ENCODE peak calls at places on chromosome 13, in five cellular contexts. Q, C, E, I and D are unnamed samples.

GRCh38 chr13:21670883-21671792 is at the start of gene FGF9:
- DNase-seq in E (peak), C (peak), I (peak), Q (peak), D (peak)

GRCh38 chr13:111940892-111941291 is 126.1 kb upstream of the SOX1 start:
- DNase-seq in E (no peak), C (no peak), Q (no peak), I (no peak), D (no peak)

GRCh38 chr13:32010137-32010536 is 21.4 kb upstream of the FRY start:
- DNase-seq in E (no peak), C (no peak), I (no peak), Q (no peak), D (no peak)

GRCh38 chr13:75847588-75847987 is 211.5 kb downstream of the LMO7 start:
- DNase-seq in Q (no peak), C (no peak), I (no peak), E (no peak), D (no peak)

GRCh38 chr13:93235258-93236015 is 8.8 kb downstream of the GPC6 start:
- DNase-seq in E (no peak), Q (no peak), C (no peak), I (no peak), D (no peak)

GRCh38 chr13:73715910-73716257 is 418.3 kb downstream of the KLF12 start:
- DNase-seq in E (no peak), I (no peak), C (no peak), Q (no peak), D (no peak)

GRCh38 chr13:50914848-50915247 is 5.3 kb downstream of the RNASEH2B start:
- DNase-seq in C (no peak), I (peak), Q (no peak), E (peak), D (no peak)

GRCh38 chr13:108460043-108460442 is 169.4 kb upstream of the MYO16 start:
- DNase-seq in C (no peak), Q (no peak), E (no peak), I (no peak), D (no peak)

DNA sequence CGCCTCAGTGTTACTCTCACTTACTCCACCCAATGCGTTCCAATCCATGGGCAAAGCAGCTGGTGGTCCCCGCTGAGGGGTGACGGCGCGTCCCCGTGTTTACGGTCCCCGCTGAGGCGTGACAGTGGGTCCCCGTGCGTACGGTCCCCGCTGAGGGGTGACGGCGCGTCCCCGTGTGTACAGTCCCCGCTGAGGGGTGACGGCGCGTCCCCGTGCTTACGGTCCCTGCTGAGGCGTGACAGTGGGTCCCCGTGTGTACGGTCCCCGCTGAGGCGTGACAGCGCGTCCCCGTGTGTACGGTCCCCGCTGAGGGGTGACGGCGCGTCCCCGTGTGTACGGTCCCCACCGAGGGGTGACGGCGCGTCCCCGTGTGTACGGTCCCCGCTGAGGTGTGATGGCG is 19.5 kb downstream of the CFAP97D2 start:
- DNase-seq in C (no peak), Q (no peak), I (no peak), E (no peak), D (no peak)
- H3K4me3 ChIP-seq in C (no peak), Q (no peak), I (no peak), E (no peak), D (no peak)

GRCh38 chr13:49084961-49085360 is 109.2 kb downstream of the FNDC3A start:
- DNase-seq in E (peak), I (no peak), Q (no peak), C (no peak), D (no peak)

GRCh38 chr13:49086711-49087110 is 111.0 kb downstream of the FNDC3A start:
- DNase-seq in C (no peak), I (no peak), Q (no peak), E (no peak), D (peak)

DNA sequence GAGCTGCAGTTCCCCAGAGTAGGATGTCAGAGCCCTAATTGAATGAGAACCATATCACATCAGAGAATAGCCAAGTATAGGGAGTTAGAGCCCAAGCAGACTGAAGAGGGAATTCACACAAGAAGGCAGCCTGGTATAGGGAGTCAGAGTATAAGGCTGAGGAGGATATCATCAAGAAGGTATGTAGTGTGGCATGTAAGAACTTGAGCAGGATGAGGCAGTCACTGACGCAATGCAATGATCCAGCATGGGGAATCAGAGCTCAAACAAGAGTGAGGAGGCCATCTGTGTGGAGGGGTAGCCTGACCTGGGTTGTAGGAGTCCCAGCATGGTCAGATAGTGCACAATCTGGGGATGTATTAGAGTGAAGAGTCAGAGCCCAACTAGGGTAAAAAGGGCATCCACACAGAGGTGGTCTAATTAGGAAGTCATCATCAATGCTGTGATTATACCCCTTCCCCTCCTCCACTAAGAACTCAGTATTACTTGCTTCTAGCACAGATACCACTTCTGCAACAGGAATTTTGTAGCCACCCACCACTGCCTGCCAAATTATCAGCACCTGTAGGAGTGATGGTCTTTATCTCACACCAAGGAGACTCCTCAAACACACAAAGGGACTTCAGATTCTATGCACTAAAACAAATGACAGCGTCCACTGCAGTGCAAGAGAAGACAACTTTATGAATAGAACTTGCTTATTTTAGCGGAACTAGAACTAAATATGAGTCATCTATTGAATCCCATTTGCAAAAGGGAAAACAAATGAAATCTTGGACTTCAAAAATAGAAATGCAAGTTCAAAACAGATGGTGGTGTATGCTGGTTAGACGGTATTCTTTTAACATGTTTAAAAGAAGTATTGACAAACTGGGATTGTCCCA is 107.2 kb downstream of the FNDC3A start:
- DNase-seq in I (no peak), Q (no peak), C (no peak), E (peak), D (peak)
- TF ChIP-seq CTCF in I (no peak), Q (no peak), C (no peak), E (no peak), D (no peak)

DNA sequence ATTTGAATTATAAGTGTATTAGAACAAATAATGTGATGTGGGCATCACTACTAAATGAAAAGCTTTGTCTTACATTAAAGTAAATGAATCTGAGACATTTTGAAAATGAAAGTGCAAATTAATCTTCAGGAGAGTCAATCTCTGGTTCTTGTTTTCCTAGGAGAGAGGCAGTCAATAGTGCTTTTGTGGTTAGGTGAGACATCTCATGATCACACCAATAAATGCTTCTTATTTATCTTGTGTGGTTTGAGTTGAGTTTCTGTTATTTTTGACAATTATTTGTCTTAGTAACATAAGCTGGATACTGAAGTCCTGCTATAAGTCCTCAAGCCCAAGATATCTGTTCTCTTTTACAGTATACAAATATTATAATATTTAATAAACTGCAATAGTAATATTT is 1378.0 kb upstream of the PCDH9 start:
- DNase-seq in C (no peak), Q (no peak), I (no peak), E (no peak), D (no peak)
- H3K4me3 ChIP-seq in C (no peak), Q (no peak), I (no peak), E (no peak), D (no peak)

GRCh38 chr13:113458218-113459065 is 5.2 kb upstream of the ADPRHL1 start:
- DNase-seq in Q (no peak), C (no peak), E (no peak), I (no peak), D (no peak)
- TF ChIP-seq CTCF in Q (peak), C (no peak), E (peak), I (peak), D (peak)